ENCODE peak calls at places on chromosomes 4 and X, in five cellular contexts. One of them, this sample, is unnamed.
A peak's percentile ranks its signal among the peaks of the same experiment; 100 is the strongest.

GRCh38 chr4:72313121-72313520 is 255.9 kb downstream of the ADAMTS3 start:
- DNase-seq in heart right ventricle: no peak
- DNase-seq in left lung: no peak
- DNase-seq in aorta: no peak
- DNase-seq in left ventricle myocardium inferior: no peak
- DNase-seq in this sample: no peak

GRCh38 chrX:2632533-2633504 is 58.3 kb upstream of the CD99 start:
- DNase-seq in heart right ventricle: no peak
- DNase-seq in left lung: no peak
- DNase-seq in aorta: no peak
- DNase-seq in left ventricle myocardium inferior: no peak
- DNase-seq in this sample: no peak

GRCh38 chrX:149540133-149540620 is 635 bp upstream of the EOLA1 start:
- DNase-seq in heart right ventricle: peak; percentile 91
- DNase-seq in left lung: peak; percentile 94
- DNase-seq in aorta: peak; percentile 95
- DNase-seq in left ventricle myocardium inferior: peak; percentile 93
- DNase-seq in this sample: peak; percentile 95

GRCh38 chr4:125620066-125620850 is 305.5 kb downstream of the FAT4 start:
- DNase-seq in heart right ventricle: no peak
- DNase-seq in left lung: no peak
- DNase-seq in aorta: no peak
- DNase-seq in left ventricle myocardium inferior: no peak
- DNase-seq in this sample: no peak

GRCh38 chrX:129930941-129931410 is 25.0 kb downstream of the UTP14A start:
- DNase-seq in heart right ventricle: no peak
- DNase-seq in left lung: no peak
- DNase-seq in aorta: no peak
- DNase-seq in left ventricle myocardium inferior: no peak
- DNase-seq in this sample: no peak

GRCh38 chrX:100973411-100973810 is 3.9 kb downstream of the ARL13A start:
- DNase-seq in heart right ventricle: no peak
- DNase-seq in left lung: no peak
- DNase-seq in aorta: no peak
- DNase-seq in left ventricle myocardium inferior: no peak
- DNase-seq in this sample: no peak

GRCh38 chr4:142615324-142615665 is 230.8 kb downstream of the INPP4B start:
- DNase-seq in heart right ventricle: no peak
- DNase-seq in left lung: no peak
- DNase-seq in aorta: no peak
- DNase-seq in left ventricle myocardium inferior: no peak
- DNase-seq in this sample: no peak

GRCh38 chr4:174531486-174531885 is 9.2 kb upstream of the HPGD start:
- DNase-seq in heart right ventricle: no peak
- DNase-seq in left lung: no peak
- DNase-seq in aorta: no peak
- DNase-seq in left ventricle myocardium inferior: no peak
- DNase-seq in this sample: no peak

GRCh38 chrX:13064599-13065143 is 20.3 kb upstream of the FAM9C start:
- DNase-seq in heart right ventricle: no peak
- DNase-seq in left lung: no peak
- DNase-seq in aorta: no peak
- DNase-seq in left ventricle myocardium inferior: no peak
- DNase-seq in this sample: no peak

GRCh38 chr4:88672987-88673386 is 24.6 kb downstream of the NAP1L5 start:
- DNase-seq in heart right ventricle: no peak
- DNase-seq in left lung: no peak
- DNase-seq in aorta: no peak
- DNase-seq in left ventricle myocardium inferior: no peak
- DNase-seq in this sample: no peak

GRCh38 chrX:53440631-53441517 is 6.7 kb upstream of the HSD17B10 start:
- DNase-seq in heart right ventricle: peak; percentile 56
- DNase-seq in left lung: peak; percentile 82
- DNase-seq in aorta: peak; percentile 80
- DNase-seq in left ventricle myocardium inferior: peak; percentile 67
- DNase-seq in this sample: peak; percentile 82

GRCh38 chr4:1746265-1746691 is 25.0 kb downstream of the TACC3 start:
- DNase-seq in heart right ventricle: peak; percentile 77
- DNase-seq in left lung: no peak
- DNase-seq in aorta: peak; percentile 74
- DNase-seq in left ventricle myocardium inferior: peak; percentile 68
- DNase-seq in this sample: peak; percentile 93

GRCh38 chr4:24722026-24722568 is 73.3 kb upstream of the SOD3 start:
- DNase-seq in heart right ventricle: no peak
- DNase-seq in left lung: no peak
- DNase-seq in aorta: no peak
- DNase-seq in left ventricle myocardium inferior: no peak
- DNase-seq in this sample: no peak

GRCh38 chr4:42710329-42710728 is 53.4 kb upstream of the ATP8A1 start:
- DNase-seq in heart right ventricle: no peak
- DNase-seq in left lung: no peak
- DNase-seq in aorta: no peak
- DNase-seq in left ventricle myocardium inferior: no peak
- DNase-seq in this sample: no peak

GRCh38 chrX:142891046-142891445 is 134.7 kb upstream of the SPANXN4 start:
- DNase-seq in heart right ventricle: no peak
- DNase-seq in left lung: no peak
- DNase-seq in aorta: no peak
- DNase-seq in left ventricle myocardium inferior: no peak
- DNase-seq in this sample: no peak

GRCh38 chrX:99752776-99753175 is 657.3 kb downstream of the PCDH19 start:
- DNase-seq in heart right ventricle: no peak
- DNase-seq in left lung: no peak
- DNase-seq in aorta: no peak
- DNase-seq in left ventricle myocardium inferior: no peak
- DNase-seq in this sample: no peak

GRCh38 chr4:61296115-61296514 is 96.0 kb downstream of the ADGRL3 start:
- DNase-seq in heart right ventricle: no peak
- DNase-seq in left lung: no peak
- DNase-seq in aorta: no peak
- DNase-seq in left ventricle myocardium inferior: no peak
- DNase-seq in this sample: no peak

GRCh38 chrX:37976153-37976552 is 30.2 kb upstream of the SYTL5 start:
- DNase-seq in heart right ventricle: no peak
- DNase-seq in left lung: no peak
- DNase-seq in aorta: no peak
- DNase-seq in left ventricle myocardium inferior: no peak
- DNase-seq in this sample: no peak

GRCh38 chr4:57109530-57109846 is 697 bp downstream of the IGFBP7 start:
- DNase-seq in heart right ventricle: no peak
- DNase-seq in left lung: no peak
- DNase-seq in aorta: peak; percentile 58
- DNase-seq in left ventricle myocardium inferior: no peak
- DNase-seq in this sample: no peak

GRCh38 chr4:100962698-100963097 is 384.6 kb downstream of the PPP3CA start:
- DNase-seq in heart right ventricle: no peak
- DNase-seq in left lung: no peak
- DNase-seq in aorta: no peak
- DNase-seq in left ventricle myocardium inferior: no peak
- DNase-seq in this sample: no peak

GRCh38 chr4:2910409-2910808 is 52.8 kb downstream of the NOP14 start:
- DNase-seq in heart right ventricle: no peak
- DNase-seq in left lung: no peak
- DNase-seq in aorta: no peak
- DNase-seq in left ventricle myocardium inferior: no peak
- DNase-seq in this sample: no peak

GRCh38 chr4:158871050-158871724 is 102.4 kb downstream of the FNIP2 start:
- DNase-seq in heart right ventricle: no peak
- DNase-seq in left lung: no peak
- DNase-seq in aorta: no peak
- DNase-seq in left ventricle myocardium inferior: no peak
- DNase-seq in this sample: no peak

GRCh38 chr4:7491915-7492314 is 57.2 kb upstream of the PSAPL1 start:
- DNase-seq in heart right ventricle: no peak
- DNase-seq in left lung: no peak
- DNase-seq in aorta: no peak
- DNase-seq in left ventricle myocardium inferior: no peak
- DNase-seq in this sample: no peak

GRCh38 chrX:150704030-150704613 is 10.9 kb downstream of the MTMR1 start:
- DNase-seq in heart right ventricle: no peak
- DNase-seq in left lung: no peak
- DNase-seq in aorta: no peak
- DNase-seq in left ventricle myocardium inferior: no peak
- DNase-seq in this sample: no peak

GRCh38 chr4:153507679-153508073 is 41.5 kb downstream of the TMEM131L start:
- DNase-seq in heart right ventricle: no peak
- DNase-seq in left lung: no peak
- DNase-seq in aorta: no peak
- DNase-seq in left ventricle myocardium inferior: no peak
- DNase-seq in this sample: no peak
- H3K27ac ChIP-seq in heart right ventricle: no peak overlapping the region
- H3K27ac ChIP-seq in left lung: no peak overlapping the region
- H3K27ac ChIP-seq in aorta: no peak overlapping the region
- H3K27ac ChIP-seq in left ventricle myocardium inferior: no peak overlapping the region
- H3K27ac ChIP-seq in this sample: no peak overlapping the region

DNA sequence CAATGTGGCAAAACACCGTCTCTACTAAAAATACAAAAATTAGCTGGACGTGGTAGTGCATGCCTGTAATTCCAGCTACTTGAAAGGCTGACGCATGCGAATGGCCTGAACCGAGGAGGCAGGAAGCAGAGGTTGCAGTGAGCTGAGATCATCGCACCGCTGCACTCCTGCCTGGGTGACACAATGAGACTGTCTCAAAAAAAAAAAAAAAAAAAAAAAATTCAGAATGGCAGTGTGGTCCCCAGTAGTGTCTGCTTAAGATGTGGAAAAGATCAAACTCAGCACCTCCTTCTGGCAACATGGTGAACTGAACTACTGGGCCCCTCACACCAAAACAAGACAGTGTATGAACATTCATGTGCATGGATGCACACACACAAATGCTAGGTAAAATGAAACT is 32.2 kb downstream of the SMS start:
- DNase-seq in heart right ventricle: no peak
- DNase-seq in left lung: no peak
- DNase-seq in aorta: peak; percentile 67
- DNase-seq in left ventricle myocardium inferior: no peak
- DNase-seq in this sample: no peak
- H3K36me3 ChIP-seq in heart right ventricle: no peaks in the 10 kb centered on the region
- H3K36me3 ChIP-seq in left lung: no peaks in the 10 kb centered on the region
- H3K36me3 ChIP-seq in aorta: no peaks in the 10 kb centered on the region
- H3K36me3 ChIP-seq in left ventricle myocardium inferior: no peaks in the 10 kb centered on the region
- H3K36me3 ChIP-seq in this sample: peaks cover 44% of the 10 kb centered on the region

GRCh38 chr4:81470456-81471327 is 1.0 kb downstream of the RASGEF1B start:
- DNase-seq in heart right ventricle: peak; percentile 31
- DNase-seq in left lung: peak; percentile 83
- DNase-seq in aorta: peak; percentile 86
- DNase-seq in left ventricle myocardium inferior: peak; percentile 48
- DNase-seq in this sample: peak; percentile 87

GRCh38 chr4:81471361-81472248 is at the start of gene RASGEF1B:
- DNase-seq in heart right ventricle: peak; percentile 90
- DNase-seq in left lung: peak; percentile 95
- DNase-seq in aorta: peak; percentile 96
- DNase-seq in left ventricle myocardium inferior: peak; percentile 90
- DNase-seq in this sample: peak; percentile 98

GRCh38 chr4:81469774-81470455 is 1.8 kb downstream of the RASGEF1B start:
- DNase-seq in heart right ventricle: no peak
- DNase-seq in left lung: no peak
- DNase-seq in aorta: no peak
- DNase-seq in left ventricle myocardium inferior: no peak
- DNase-seq in this sample: no peak

GRCh38 chr4:81473086-81473396 is 1.3 kb upstream of the RASGEF1B start:
- DNase-seq in heart right ventricle: no peak
- DNase-seq in left lung: no peak
- DNase-seq in aorta: no peak
- DNase-seq in left ventricle myocardium inferior: no peak
- DNase-seq in this sample: no peak

DNA sequence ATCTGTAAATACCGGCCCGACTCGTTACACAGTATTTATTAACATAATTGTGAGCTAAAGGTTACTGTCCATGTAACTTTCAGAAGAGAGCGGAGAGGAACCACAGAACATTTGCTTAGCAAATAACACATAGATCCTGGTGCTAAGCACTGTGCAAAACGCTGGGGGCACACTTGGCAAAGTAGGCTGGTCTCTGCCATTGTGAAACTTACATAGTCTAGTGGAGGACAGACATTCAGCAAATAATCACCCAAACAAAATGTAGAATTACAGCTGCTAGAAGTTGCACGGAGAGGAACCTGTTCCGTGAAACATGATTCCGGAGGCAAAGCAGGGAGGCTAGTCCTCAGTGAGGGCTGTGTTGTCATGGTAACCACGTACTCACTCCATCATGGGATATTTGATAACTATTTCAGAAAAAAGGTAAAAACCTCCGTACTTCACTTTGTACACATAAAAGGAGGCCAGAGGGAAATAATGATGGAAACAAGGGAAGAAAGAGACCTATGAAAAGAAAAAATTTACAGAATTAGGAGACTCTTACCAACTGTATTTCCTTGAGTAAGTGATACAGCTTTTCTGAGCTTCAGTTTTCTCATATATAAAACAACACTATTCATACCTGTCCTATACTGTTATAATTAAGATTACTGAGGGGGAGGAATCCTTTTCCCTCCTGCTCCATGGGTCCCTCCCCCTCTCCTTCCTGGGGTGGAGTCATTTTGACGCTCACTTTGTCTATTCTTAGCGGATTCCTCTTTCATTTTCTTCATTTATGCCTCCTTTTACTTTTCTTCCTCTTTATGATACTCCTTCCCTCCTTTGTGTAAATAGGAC is 760 bp upstream of the RASGEF1B start:
- DNase-seq in heart right ventricle: no peak
- DNase-seq in left lung: no peak
- DNase-seq in aorta: peak; percentile 50
- DNase-seq in left ventricle myocardium inferior: peak; percentile 30
- DNase-seq in this sample: peak; percentile 84
- H3K27ac ChIP-seq in heart right ventricle: peak overlapping the region; percentile 82
- H3K27ac ChIP-seq in left lung: peak overlapping the region; percentile 95
- H3K27ac ChIP-seq in aorta: peak overlapping the region; percentile 42
- H3K27ac ChIP-seq in left ventricle myocardium inferior: peak overlapping the region; percentile 89
- H3K27ac ChIP-seq in this sample: peak overlapping the region; percentile 92

GRCh38 chr4:78379991-78380739 is 171.4 kb upstream of the ANXA3 start:
- DNase-seq in heart right ventricle: no peak
- DNase-seq in left lung: peak; percentile 55
- DNase-seq in aorta: no peak
- DNase-seq in left ventricle myocardium inferior: no peak
- DNase-seq in this sample: no peak
- H3K36me3 ChIP-seq in heart right ventricle: no peaks in the 10 kb centered on the region
- H3K36me3 ChIP-seq in left lung: no peaks in the 10 kb centered on the region
- H3K36me3 ChIP-seq in aorta: no peaks in the 10 kb centered on the region
- H3K36me3 ChIP-seq in left ventricle myocardium inferior: no peaks in the 10 kb centered on the region
- H3K36me3 ChIP-seq in this sample: no peaks in the 10 kb centered on the region

DNA sequence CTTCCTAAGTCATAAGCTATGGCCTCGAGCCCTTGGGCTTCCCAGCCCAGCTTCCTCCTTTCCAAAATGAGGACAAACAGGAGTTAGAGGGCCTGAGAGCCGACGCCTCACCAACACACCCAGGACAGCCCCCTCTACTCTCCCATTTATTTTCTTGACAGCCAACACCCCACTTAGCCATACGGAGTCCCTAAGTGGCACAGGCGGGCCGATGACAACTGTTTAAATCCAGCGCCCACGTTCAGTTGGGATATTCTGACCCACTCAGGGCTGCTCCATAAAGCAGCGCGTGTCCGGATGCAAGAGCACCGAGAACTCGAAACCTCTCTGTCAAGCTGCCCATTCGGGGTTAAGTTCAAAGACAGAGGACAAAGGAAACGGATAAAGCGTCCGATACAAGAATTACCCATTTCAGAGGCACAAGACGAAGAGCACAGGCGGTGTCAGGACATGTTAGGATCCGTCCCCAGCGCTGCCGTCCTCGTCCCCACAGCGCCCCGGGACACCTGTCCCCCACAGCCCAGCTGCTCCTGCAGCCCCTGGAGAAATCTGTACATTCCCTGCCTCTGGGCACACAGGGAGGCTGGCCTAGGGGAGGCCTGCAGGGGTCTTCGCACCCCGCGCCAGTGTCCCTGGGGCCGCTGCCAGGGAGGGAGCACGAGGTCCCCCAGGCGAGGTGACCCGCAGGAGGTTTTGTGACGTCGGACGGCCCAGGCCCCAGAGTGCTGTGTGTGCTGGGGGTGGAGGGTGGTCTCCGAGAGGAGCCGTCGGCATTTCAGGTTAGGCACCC is 1.2 kb downstream of the PRKX start:
- DNase-seq in heart right ventricle: no peak
- DNase-seq in left lung: peak; percentile 37
- DNase-seq in aorta: peak; percentile 52
- DNase-seq in left ventricle myocardium inferior: no peak
- DNase-seq in this sample: peak; percentile 89
- H3K27ac ChIP-seq in heart right ventricle: peak overlapping the region; percentile 79
- H3K27ac ChIP-seq in left lung: peak overlapping the region; percentile 73
- H3K27ac ChIP-seq in aorta: no peak overlapping the region
- H3K27ac ChIP-seq in left ventricle myocardium inferior: peak overlapping the region; percentile 84
- H3K27ac ChIP-seq in this sample: peak overlapping the region; percentile 78

This sample was measured in spleen.